ENCODE peak calls at places on chromosomes 11 and 22, in six cellular contexts. N is osteocyte, D is WTC11, Z is brain microvascular endothelial cell, M is spleen, V is SK-N-SH. B is an unnamed sample.

GRCh38 chr11:129412501-129412900 is 36.9 kb downstream of the BARX2 start:
- DNase-seq in D (peak), N (no peak), Z (no peak), V (no peak), M (no peak), B (no peak)

GRCh38 chr11:131894615-131895544 is 524.5 kb downstream of the NTM start:
- DNase-seq in N (no peak), V (no peak), Z (no peak), D (no peak), M (no peak), B (peak)

GRCh38 chr11:68471360-68472340 is 11.1 kb downstream of the PPP6R3 start:
- DNase-seq in D (no peak), V (no peak), M (peak), Z (peak), N (peak), B (peak)

GRCh38 chr11:101860694-101861371 is 54.0 kb upstream of the CEP126 start:
- DNase-seq in D (peak), M (no peak), V (peak), N (no peak), Z (peak), B (peak)

GRCh38 chr11:110092577-110093406 is at the start of gene ZC3H12C:
- DNase-seq in M (peak), D (peak), V (peak), N (peak), Z (peak), B (peak)

GRCh38 chr11:71096751-71097388 is 155.5 kb downstream of the SHANK2 start:
- DNase-seq in N (no peak), Z (no peak), D (no peak), M (no peak), V (no peak), B (no peak)

GRCh38 chr11:90840071-90840470 is 617.2 kb upstream of the CHORDC1 start:
- DNase-seq in V (no peak), N (no peak), M (no peak), D (no peak), Z (no peak), B (no peak)

GRCh38 chr11:69000831-69001245 is 12.2 kb downstream of the MRGPRF start:
- DNase-seq in Z (peak), V (peak), M (peak), N (no peak), D (peak), B (peak)

GRCh38 chr11:10394229-10395100 is 60.6 kb upstream of the AMPD3 start:
- DNase-seq in Z (peak), D (no peak), V (peak), N (no peak), M (no peak), B (no peak)

GRCh38 chr22:24247564-24248344 is 2.9 kb upstream of the GGT5 start:
- DNase-seq in Z (peak), V (peak), D (peak), N (peak), M (peak), B (peak)

GRCh38 chr11:64181506-64182411 is 4.2 kb upstream of the STIP1 start:
- DNase-seq in D (peak), Z (peak), N (peak), V (peak), M (peak), B (peak)

GRCh38 chr11:69642549-69642912 is 1.6 kb downstream of the CCND1 start:
- DNase-seq in N (no peak), M (peak), V (peak), Z (no peak), D (no peak), B (no peak)

GRCh38 chr11:68666854-68667253 is 17.5 kb upstream of the GAL start:
- DNase-seq in V (peak), M (peak), Z (no peak), D (no peak), N (no peak), B (no peak)

GRCh38 chr11:9565822-9566560 is 7.5 kb upstream of the WEE1 start:
- DNase-seq in M (no peak), D (peak), N (no peak), Z (peak), V (peak), B (peak)

GRCh38 chr11:10502770-10503169 is 38.2 kb downstream of the RNF141 start:
- DNase-seq in N (no peak), V (no peak), M (peak), Z (no peak), D (no peak), B (no peak)

GRCh38 chr11:121418625-121419114 is 33.4 kb upstream of the SORL1 start:
- DNase-seq in Z (no peak), V (no peak), N (no peak), M (peak), D (no peak), B (no peak)

GRCh38 chr11:60924110-60924905 is at the start of gene TMEM132A:
- DNase-seq in D (peak), M (peak), N (no peak), V (peak), Z (peak), B (peak)

GRCh38 chr11:124075841-124076571 is 34.9 kb upstream of the OR10G7 start:
- DNase-seq in D (peak), V (peak), M (peak), Z (no peak), N (no peak), B (no peak)

GRCh38 chr11:86103808-86104207 is 34.9 kb upstream of the PICALM start:
- DNase-seq in M (no peak), D (no peak), Z (no peak), N (no peak), V (no peak), B (no peak)

GRCh38 chr11:86435711-86436110 is 61.0 kb downstream of the CCDC81 start:
- DNase-seq in Z (no peak), M (no peak), D (no peak), N (no peak), V (no peak), B (no peak)

GRCh38 chr22:40628354-40629042 is 8.0 kb downstream of the MRTFA start:
- DNase-seq in M (no peak), N (no peak), Z (no peak), D (no peak), V (no peak), B (peak)

GRCh38 chr11:122853971-122854446 is 15.7 kb downstream of the CRTAM start:
- DNase-seq in M (no peak), Z (peak), V (peak), N (no peak), D (peak), B (peak)

GRCh38 chr11:74756571-74756970 is 7.9 kb downstream of the RNF169 start:
- DNase-seq in V (no peak), Z (no peak), D (no peak), M (no peak), N (no peak), B (no peak)

GRCh38 chr11:109677876-109678275 is 255.9 kb downstream of the C11orf87 start:
- DNase-seq in D (no peak), M (no peak), V (no peak), N (no peak), Z (no peak), B (no peak)

GRCh38 chr11:125494987-125495725 is 909 bp downstream of the FEZ1 start:
- DNase-seq in M (peak), Z (no peak), N (peak), D (peak), V (peak), B (peak)

GRCh38 chr22:46085831-46086576 is 64.3 kb upstream of the PPARA start:
- DNase-seq in Z (no peak), M (peak), N (no peak), V (no peak), D (no peak), B (peak)

GRCh38 chr11:129853508-129854228 is 38.0 kb downstream of the TMEM45B start:
- DNase-seq in Z (no peak), V (peak), N (no peak), M (no peak), D (no peak), B (peak)

GRCh38 chr11:5891216-5891800 is 1.7 kb upstream of the OR52E5 start:
- DNase-seq in Z (no peak), V (peak), N (no peak), M (no peak), D (no peak), B (peak)

GRCh38 chr11:92388380-92388779 is 163.8 kb downstream of the FAT3 start:
- DNase-seq in D (no peak), Z (no peak), V (no peak), M (no peak), N (no peak), B (no peak)
- TF ChIP-seq CTCF in D (peak), Z (peak), V (peak), M (no peak), N (peak), B (no peak)

DNA sequence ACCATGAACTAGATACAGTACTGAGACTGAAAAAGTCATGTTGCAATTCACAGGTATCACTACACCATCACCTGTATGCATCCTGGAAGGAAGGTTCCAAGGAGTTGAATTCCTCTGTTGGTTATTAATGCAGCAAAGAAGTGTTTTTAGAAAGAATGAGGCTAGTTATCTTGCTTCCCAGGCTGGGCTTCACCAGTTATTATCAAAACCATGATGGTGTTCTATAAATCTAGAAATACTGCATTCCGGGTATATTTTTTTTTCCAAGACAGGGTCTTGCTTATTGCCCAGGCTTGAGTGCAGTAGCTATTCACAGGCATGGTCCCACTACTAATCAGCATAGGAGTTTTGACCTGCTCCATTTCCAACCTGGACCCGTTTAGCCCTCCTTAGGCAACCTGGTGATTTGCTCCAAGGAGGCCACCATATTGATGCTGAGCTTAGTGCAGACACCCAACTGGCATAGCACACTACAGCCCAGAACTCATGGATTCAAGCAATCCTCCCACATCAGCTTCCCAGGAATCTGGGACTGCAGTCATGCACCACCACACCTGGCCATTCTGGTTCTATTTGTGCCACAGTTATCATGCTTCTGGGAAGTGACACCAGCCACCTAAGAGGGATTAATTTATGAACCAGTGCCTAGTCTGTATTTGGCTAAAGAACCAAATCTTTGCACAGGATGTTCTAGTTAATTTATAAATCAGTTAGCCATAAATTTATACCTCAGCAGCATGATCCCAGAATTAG is 1.6 kb upstream of the MPEG1 start:
- DNase-seq in Z (no peak), N (no peak), V (no peak), M (no peak), D (no peak), B (no peak)
- TF ChIP-seq CTCF in Z (no peak), N (no peak), V (no peak), M (no peak), D (no peak), B (no peak)

DNA sequence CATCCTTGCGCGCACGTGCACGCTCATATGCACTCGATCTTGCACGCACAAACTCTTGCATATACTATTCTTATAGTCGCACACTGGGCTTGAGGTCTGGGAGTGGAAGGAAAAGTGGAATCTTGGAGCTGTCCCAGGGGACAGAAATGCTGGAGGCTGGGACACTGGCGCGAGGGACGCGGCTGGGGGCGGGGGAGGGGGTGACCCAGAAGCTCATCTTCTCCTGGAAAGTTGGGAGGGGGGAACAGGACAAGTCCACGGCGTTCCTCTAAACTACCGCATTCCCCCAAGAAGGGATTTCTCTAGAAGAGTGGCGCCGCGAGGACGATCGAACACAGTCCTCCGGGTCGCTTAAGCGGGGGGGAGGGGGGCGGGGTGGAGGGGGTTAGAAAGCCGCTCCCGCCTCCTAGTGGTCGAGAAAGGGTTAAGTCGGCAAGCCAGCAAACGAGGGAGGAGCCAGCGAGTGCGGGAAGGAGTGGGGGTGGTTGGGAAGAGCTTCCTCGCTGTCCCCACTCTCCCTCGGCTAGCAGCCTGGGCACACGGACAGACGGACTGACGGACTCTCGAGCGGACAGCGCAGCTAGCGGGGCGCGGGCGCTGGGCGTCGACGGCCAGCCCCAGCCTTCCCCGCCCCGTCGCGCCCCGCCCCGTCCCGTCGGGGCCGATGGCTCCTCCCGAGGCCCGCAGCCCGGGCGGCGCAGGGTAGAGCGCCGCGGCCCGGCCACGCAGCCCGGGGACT is at the start of gene RTN4RL2:
- DNase-seq in N (no peak), V (peak), M (peak), D (peak), Z (peak), B (peak)
- TF ChIP-seq CTCF in N (no peak), V (no peak), M (no peak), D (peak), Z (peak), B (peak)

GRCh38 chr11:117490019-117490679 is 162.5 kb downstream of the CEP164 start:
- DNase-seq in Z (no peak), D (no peak), V (peak), M (peak), N (no peak), B (no peak)

GRCh38 chr11:117495357-117495756 is 167.7 kb downstream of the CEP164 start:
- DNase-seq in D (no peak), N (no peak), M (no peak), Z (no peak), V (no peak), B (no peak)

GRCh38 chr11:117490911-117491310 is 163.3 kb downstream of the CEP164 start:
- DNase-seq in M (no peak), V (no peak), N (no peak), Z (no peak), D (no peak), B (no peak)

GRCh38 chr11:117488996-117489952 is 161.6 kb downstream of the CEP164 start:
- DNase-seq in M (peak), N (no peak), D (no peak), V (peak), Z (no peak), B (no peak)

GRCh38 chr11:117492578-117493251 is 165.1 kb downstream of the CEP164 start:
- DNase-seq in V (peak), N (no peak), Z (no peak), M (peak), D (peak), B (no peak)
- TF ChIP-seq CTCF in V (no peak), N (no peak), Z (no peak), M (no peak), D (no peak), B (no peak)

GRCh38 chr22:29209624-29209929 is 3.9 kb downstream of the EMID1 start:
- DNase-seq in V (no peak), D (no peak), M (no peak), N (no peak), Z (no peak), B (no peak)

GRCh38 chr22:29207231-29207550 is 1.5 kb downstream of the EMID1 start:
- DNase-seq in M (no peak), V (no peak), Z (no peak), N (no peak), D (no peak), B (no peak)

GRCh38 chr22:29208879-29209623 is 3.4 kb downstream of the EMID1 start:
- DNase-seq in Z (no peak), V (peak), D (no peak), M (peak), N (no peak), B (no peak)

GRCh38 chr22:29207562-29208501 is 2.1 kb downstream of the EMID1 start:
- DNase-seq in V (peak), Z (no peak), M (no peak), D (no peak), N (no peak), B (no peak)

DNA sequence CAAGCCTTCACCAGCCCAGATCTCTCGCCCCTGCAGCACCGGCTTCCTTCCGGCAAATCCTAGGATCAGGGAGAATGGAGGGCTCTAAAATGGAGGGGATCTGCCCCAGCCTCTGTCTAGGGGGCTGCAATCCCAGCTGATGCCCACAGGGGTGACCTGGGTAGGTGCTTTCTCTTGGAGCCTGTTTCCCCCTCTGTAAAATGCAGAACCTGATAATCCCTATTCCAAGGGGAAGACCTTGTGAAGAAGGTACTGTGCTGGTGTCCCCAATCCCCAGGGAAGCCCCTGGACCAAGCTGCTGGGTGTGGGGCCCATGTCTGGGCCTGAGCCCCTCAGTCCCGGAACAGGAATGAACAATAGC is 2.8 kb downstream of the EMID1 start:
- DNase-seq in V (peak), M (no peak), D (no peak), Z (no peak), N (no peak), B (no peak)
- TF ChIP-seq CTCF in V (no peak), M (no peak), D (no peak), Z (peak), N (no peak), B (no peak)

GRCh38 chr22:44613196-44613595 is 88.8 kb upstream of the PRR5 start:
- DNase-seq in N (no peak), D (no peak), Z (no peak), M (no peak), V (no peak), B (no peak)
- TF ChIP-seq CTCF in N (no peak), D (no peak), Z (no peak), M (no peak), V (no peak), B (no peak)

GRCh38 chr22:49923445-49923844 is 5.0 kb downstream of the CRELD2 start:
- DNase-seq in D (no peak), V (no peak), N (no peak), M (no peak), Z (no peak), B (no peak)
- TF ChIP-seq CTCF in D (no peak), V (no peak), N (peak), M (no peak), Z (peak), B (peak)